ENCODE peak calls at places on chromosomes 12 and 14, in four cellular contexts. One of them, this sample, is unnamed.

GRCh38 chr12:1629338-1630080 is 478 bp downstream of the WNT5B start:
- DNase-seq in progenitor cell of endocrine pancreas: no peak
- DNase-seq in EL: no peak
- DNase-seq in astrocyte of the cerebellum: no peak
- DNase-seq in this sample: peak; percentile 42

GRCh38 chr12:1445807-1446206 is 148.6 kb downstream of the FBXL14 start:
- DNase-seq in progenitor cell of endocrine pancreas: no peak
- DNase-seq in EL: no peak
- DNase-seq in astrocyte of the cerebellum: no peak
- DNase-seq in this sample: no peak

GRCh38 chr12:68378859-68379628 is 46.9 kb upstream of the MDM1 start:
- DNase-seq in progenitor cell of endocrine pancreas: no peak
- DNase-seq in EL: no peak
- DNase-seq in astrocyte of the cerebellum: no peak
- DNase-seq in this sample: no peak

GRCh38 chr14:47262801-47263200 is 412.6 kb downstream of the MDGA2 start:
- DNase-seq in EL: no peak
- DNase-seq in astrocyte of the cerebellum: no peak
- DNase-seq in progenitor cell of endocrine pancreas: no peak
- DNase-seq in this sample: no peak

GRCh38 chr12:93137656-93138612 is 208.8 kb upstream of the EEA1 start:
- DNase-seq in astrocyte of the cerebellum: no peak
- DNase-seq in progenitor cell of endocrine pancreas: no peak
- DNase-seq in EL: peak; percentile 87
- DNase-seq in this sample: no peak

GRCh38 chr14:91243098-91243483 is 1.4 kb downstream of the GPR68 start:
- DNase-seq in progenitor cell of endocrine pancreas: no peak
- DNase-seq in astrocyte of the cerebellum: no peak
- DNase-seq in EL: no peak
- DNase-seq in this sample: no peak

GRCh38 chr12:113462880-113463745 is 8.6 kb downstream of the LHX5 start:
- DNase-seq in astrocyte of the cerebellum: no peak
- DNase-seq in EL: no peak
- DNase-seq in progenitor cell of endocrine pancreas: no peak
- DNase-seq in this sample: peak; percentile 11

GRCh38 chr12:46378530-46378929 is 6.0 kb upstream of the SLC38A2 start:
- DNase-seq in astrocyte of the cerebellum: no peak
- DNase-seq in EL: no peak
- DNase-seq in progenitor cell of endocrine pancreas: no peak
- DNase-seq in this sample: no peak

GRCh38 chr12:100899301-100899700 is 104.7 kb downstream of the ANO4 start:
- DNase-seq in astrocyte of the cerebellum: no peak
- DNase-seq in EL: no peak
- DNase-seq in progenitor cell of endocrine pancreas: no peak
- DNase-seq in this sample: no peak

GRCh38 chr12:54444202-54444601 is 25.1 kb upstream of the ITGA5 start:
- DNase-seq in astrocyte of the cerebellum: no peak
- DNase-seq in progenitor cell of endocrine pancreas: no peak
- DNase-seq in EL: no peak
- DNase-seq in this sample: no peak

GRCh38 chr14:60183724-60184596 is 18.8 kb upstream of the DHRS7 start:
- DNase-seq in astrocyte of the cerebellum: peak; percentile 65
- DNase-seq in progenitor cell of endocrine pancreas: no peak
- DNase-seq in EL: peak; percentile 66
- DNase-seq in this sample: no peak

GRCh38 chr14:90614696-90615260 is 201.5 kb downstream of the TTC7B start:
- DNase-seq in EL: no peak
- DNase-seq in progenitor cell of endocrine pancreas: no peak
- DNase-seq in astrocyte of the cerebellum: no peak
- DNase-seq in this sample: no peak

GRCh38 chr12:68240079-68240478 is 13.3 kb downstream of the IL22 start:
- DNase-seq in progenitor cell of endocrine pancreas: no peak
- DNase-seq in astrocyte of the cerebellum: no peak
- DNase-seq in EL: peak; percentile 92
- DNase-seq in this sample: no peak

GRCh38 chr12:106233011-106233410 is 14.8 kb downstream of the CKAP4 start:
- DNase-seq in EL: no peak
- DNase-seq in astrocyte of the cerebellum: no peak
- DNase-seq in progenitor cell of endocrine pancreas: no peak
- DNase-seq in this sample: no peak

GRCh38 chr14:73850940-73851339 is 691 bp upstream of the PTGR2 start:
- DNase-seq in progenitor cell of endocrine pancreas: no peak
- DNase-seq in EL: no peak
- DNase-seq in astrocyte of the cerebellum: no peak
- DNase-seq in this sample: no peak

GRCh38 chr14:32109676-32110075 is 32.6 kb downstream of the ARHGAP5 start:
- DNase-seq in progenitor cell of endocrine pancreas: no peak
- DNase-seq in astrocyte of the cerebellum: peak; percentile 44
- DNase-seq in EL: peak; percentile 89
- DNase-seq in this sample: no peak

GRCh38 chr14:103123634-103124500 is 606 bp downstream of the TNFAIP2 start:
- DNase-seq in progenitor cell of endocrine pancreas: no peak
- DNase-seq in astrocyte of the cerebellum: no peak
- DNase-seq in EL: peak; percentile 57
- DNase-seq in this sample: peak; percentile 66

GRCh38 chr12:55244309-55244708 is at the start of gene OR6C74:
- DNase-seq in astrocyte of the cerebellum: no peak
- DNase-seq in progenitor cell of endocrine pancreas: no peak
- DNase-seq in EL: no peak
- DNase-seq in this sample: no peak

GRCh38 chr14:101986953-101987352 is 22.6 kb downstream of the DYNC1H1 start:
- DNase-seq in progenitor cell of endocrine pancreas: no peak
- DNase-seq in astrocyte of the cerebellum: no peak
- DNase-seq in EL: no peak
- DNase-seq in this sample: no peak

GRCh38 chr14:23055147-23055550 is 2.2 kb downstream of the CDH24 start:
- DNase-seq in progenitor cell of endocrine pancreas: no peak
- DNase-seq in EL: no peak
- DNase-seq in astrocyte of the cerebellum: no peak
- DNase-seq in this sample: no peak

GRCh38 chr14:94547726-94548125 is 13.5 kb upstream of the SERPINA4 start:
- DNase-seq in EL: no peak
- DNase-seq in progenitor cell of endocrine pancreas: no peak
- DNase-seq in astrocyte of the cerebellum: no peak
- DNase-seq in this sample: no peak

GRCh38 chr12:57574795-57575194 is 16.2 kb upstream of the PIP4K2C start:
- DNase-seq in astrocyte of the cerebellum: no peak
- DNase-seq in progenitor cell of endocrine pancreas: no peak
- DNase-seq in EL: no peak
- DNase-seq in this sample: no peak

GRCh38 chr12:122150127-122150681 is 23.8 kb downstream of the IL31 start:
- DNase-seq in progenitor cell of endocrine pancreas: no peak
- DNase-seq in astrocyte of the cerebellum: no peak
- DNase-seq in EL: no peak
- DNase-seq in this sample: no peak

GRCh38 chr12:6430124-6430989 is 14.4 kb upstream of the CD27 start:
- DNase-seq in progenitor cell of endocrine pancreas: no peak
- DNase-seq in EL: peak; percentile 98
- DNase-seq in astrocyte of the cerebellum: peak; percentile 82
- DNase-seq in this sample: no peak

GRCh38 chr12:75786071-75786470 is 245.5 kb downstream of the PHLDA1 start:
- DNase-seq in EL: no peak
- DNase-seq in progenitor cell of endocrine pancreas: no peak
- DNase-seq in astrocyte of the cerebellum: no peak
- DNase-seq in this sample: no peak

GRCh38 chr12:42468853-42469252 is 120.7 kb downstream of the PRICKLE1 start:
- DNase-seq in progenitor cell of endocrine pancreas: no peak
- DNase-seq in astrocyte of the cerebellum: no peak
- DNase-seq in EL: no peak
- DNase-seq in this sample: no peak

GRCh38 chr14:76350671-76351070 is 25.3 kb upstream of the ESRRB start:
- DNase-seq in progenitor cell of endocrine pancreas: no peak
- DNase-seq in EL: no peak
- DNase-seq in astrocyte of the cerebellum: no peak
- DNase-seq in this sample: no peak